ENCODE peak calls at places on chromosomes 11 and 22, in ten cellular contexts. K is PC-3, Q is heart left ventricle, Z is lower lobe of right lung, O is BE2C, Y is skeletal muscle cell, C is colonic mucosa, V is cardiac fibroblast, M is sigmoid colon, H is HFF-Myc. J is an unnamed sample.

GRCh38 chr11:111811445-111811844 is 45.3 kb upstream of the PPP2R1B start:
- DNase-seq in O (no peak), H (no peak), Q (no peak), C (no peak), V (no peak), Z (no peak), Y (no peak), K (no peak), M (no peak), J (no peak)

GRCh38 chr11:108364159-108364558 is 103.2 kb downstream of the C11orf65 start:
- DNase-seq in Z (no peak), V (no peak), C (no peak), O (no peak), M (no peak), Y (no peak), Q (no peak), H (no peak), K (peak; percentile 62), J (peak; percentile 15)

GRCh38 chr22:47154621-47155081 is 392.2 kb downstream of the TBC1D22A start:
- DNase-seq in Q (peak; percentile 72), Z (no peak), K (peak; percentile 72), H (no peak), O (peak; percentile 64), M (peak; percentile 77), V (peak; percentile 81), Y (peak; percentile 9), C (no peak), J (peak; percentile 59)

GRCh38 chr11:115470928-115471327 is 33.3 kb downstream of the CADM1 start:
- DNase-seq in Q (no peak), K (no peak), Z (no peak), M (no peak), C (no peak), H (no peak), V (no peak), Y (no peak), O (no peak), J (no peak)

GRCh38 chr11:102831709-102832492 is 11.5 kb downstream of the MMP3 start:
- DNase-seq in H (peak; percentile 24), C (no peak), O (no peak), Q (no peak), K (no peak), Y (no peak), Z (no peak), V (no peak), M (no peak), J (peak; percentile 29)

GRCh38 chr22:30143265-30143664 is 63.0 kb downstream of the HORMAD2 start:
- DNase-seq in K (no peak), Z (no peak), C (no peak), O (no peak), M (no peak), H (no peak), Y (no peak), V (no peak), Q (no peak), J (no peak)

GRCh38 chr22:26461188-26461810 is 22.3 kb downstream of the HPS4 start:
- DNase-seq in M (no peak), C (peak; percentile 63), Q (peak; percentile 53), H (no peak), O (peak; percentile 87), K (peak; percentile 50), V (peak; percentile 43), Y (no peak), Z (peak; percentile 58), J (no peak)

GRCh38 chr22:19524170-19525115 is at the start of gene CLDN5:
- DNase-seq in Y (no peak), Q (peak; percentile 70), K (no peak), M (no peak), Z (peak; percentile 60), O (no peak), V (peak; percentile 36), H (no peak), C (no peak), J (peak; percentile 40)

GRCh38 chr11:115759622-115760527 is 255.7 kb upstream of the CADM1 start:
- DNase-seq in C (no peak), O (peak; percentile 30), H (no peak), M (peak; percentile 68), Y (no peak), K (no peak), Z (peak; percentile 55), Q (peak; percentile 47), V (peak; percentile 3), J (no peak)

GRCh38 chr22:19419464-19420178 is 11.9 kb downstream of the HIRA start:
- DNase-seq in K (no peak), H (no peak), V (peak; percentile 13), Q (no peak), Y (no peak), C (no peak), O (no peak), M (no peak), Z (no peak), J (no peak)

GRCh38 chr22:33519974-33520903 is 400.0 kb downstream of the LARGE1 start:
- DNase-seq in Z (no peak), K (no peak), Q (no peak), M (no peak), V (no peak), C (no peak), O (no peak), Y (no peak), H (no peak), J (no peak)

GRCh38 chr11:44082645-44083044 is 12.8 kb upstream of the EXT2 start:
- DNase-seq in H (no peak), Y (no peak), Q (no peak), M (no peak), C (no peak), Z (no peak), K (no peak), V (no peak), O (no peak), J (no peak)

GRCh38 chr11:94151903-94152677 is 23.4 kb downstream of the PANX1 start:
- DNase-seq in Q (peak; percentile 73), O (peak; percentile 72), Y (no peak), V (peak; percentile 61), Z (no peak), M (no peak), K (peak; percentile 96), H (peak; percentile 75), C (no peak), J (peak; percentile 88)

GRCh38 chr11:23704183-23704582 is 792.7 kb upstream of the LUZP2 start:
- DNase-seq in Q (no peak), C (no peak), O (no peak), M (no peak), Z (no peak), K (no peak), Y (no peak), H (no peak), V (no peak), J (no peak)

GRCh38 chr11:96149743-96150555 is 193.0 kb downstream of the MAML2 start:
- DNase-seq in K (peak; percentile 77), V (peak; percentile 58), O (no peak), Z (no peak), H (no peak), M (no peak), Q (no peak), Y (peak; percentile 70), C (no peak), J (peak; percentile 83)

GRCh38 chr11:35590412-35590811 is 27.8 kb upstream of the FJX1 start:
- DNase-seq in O (no peak), Z (no peak), V (peak; percentile 21), M (no peak), C (no peak), K (peak; percentile 61), H (no peak), Y (no peak), Q (no peak), J (peak; percentile 81)

GRCh38 chr22:43433904-43434600 is 22.2 kb downstream of the MPPED1 start:
- DNase-seq in O (no peak), Y (no peak), Q (no peak), V (no peak), Z (no peak), M (peak; percentile 43), K (no peak), H (no peak), C (no peak), J (no peak)

GRCh38 chr11:68047437-68048290 is 8.8 kb downstream of the TCIRG1 start:
- DNase-seq in V (no peak), Z (no peak), M (peak; percentile 56), C (no peak), Y (no peak), Q (no peak), K (no peak), O (peak; percentile 10), H (no peak), J (no peak)

GRCh38 chr11:36035999-36036398 is 92.1 kb downstream of the LDLRAD3 start:
- DNase-seq in Q (no peak), H (no peak), Y (no peak), Z (peak; percentile 43), K (no peak), C (no peak), V (no peak), M (no peak), O (no peak), J (no peak)

GRCh38 chr11:109946322-109946846 is 146.8 kb upstream of the ZC3H12C start:
- DNase-seq in C (peak; percentile 90), Q (peak; percentile 81), Z (peak; percentile 88), Y (peak; percentile 92), K (peak; percentile 98), H (peak; percentile 84), M (peak; percentile 89), O (peak; percentile 71), V (peak; percentile 98), J (peak; percentile 91)
- H3K4me3 ChIP-seq in C (peak overlapping the region; percentile 10), Q (peak overlapping the region; percentile 49), Z (peak overlapping the region; percentile 32), Y (peak overlapping the region; percentile 26), K (peak overlapping the region; percentile 53), H (no peak overlapping the region), M (peak overlapping the region; percentile 20), O (peak overlapping the region; percentile 3), V (peak overlapping the region; percentile 32), J (peak overlapping the region; percentile 42)

GRCh38 chr11:205221-206001 is 1.8 kb downstream of the BET1L start:
- DNase-seq in V (no peak), Q (no peak), K (no peak), M (peak; percentile 58), Y (no peak), Z (peak; percentile 43), C (peak; percentile 17), O (no peak), H (no peak), J (no peak)
- H3K4me3 ChIP-seq in V (peak overlapping the region; percentile 97), Q (peak overlapping the region; percentile 93), K (peak overlapping the region; percentile 91), M (no peak overlapping the region), Y (peak overlapping the region; percentile 99), Z (peak overlapping the region; percentile 74), C (peak overlapping the region; percentile 99), O (no peak overlapping the region), H (peak overlapping the region; percentile 70), J (peak overlapping the region; percentile 94)

DNA sequence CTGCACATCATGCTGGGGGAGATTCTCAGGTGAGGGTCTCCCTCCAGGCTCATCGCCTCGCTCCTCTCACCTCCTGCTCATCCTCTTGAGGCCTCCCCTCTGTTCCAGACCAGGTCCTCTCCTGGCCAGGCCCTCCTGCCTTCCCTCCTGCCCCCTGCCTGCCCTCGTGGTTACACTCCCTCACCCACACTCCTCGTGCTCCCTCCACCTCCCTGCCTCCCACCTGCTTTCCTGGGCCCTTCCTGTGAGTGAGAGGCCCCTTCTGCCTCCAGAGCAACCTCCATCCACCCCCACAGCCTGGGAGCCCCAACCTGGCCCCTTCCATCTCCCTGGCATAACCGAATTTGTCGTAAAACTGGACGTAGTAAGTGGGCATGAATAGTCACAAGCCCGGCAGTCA is 4.5 kb downstream of the APOBEC3G start:
- DNase-seq in Q (no peak), K (no peak), Z (peak; percentile 27), O (no peak), C (no peak), Y (no peak), H (no peak), V (no peak), M (no peak), J (no peak)
- H3K4me3 ChIP-seq in Q (no peak overlapping the region), K (no peak overlapping the region), Z (no peak overlapping the region), O (no peak overlapping the region), C (no peak overlapping the region), Y (no peak overlapping the region), H (no peak overlapping the region), V (no peak overlapping the region), M (no peak overlapping the region), J (no peak overlapping the region)

GRCh38 chr11:65118097-65118837 is 766 bp upstream of the ZNHIT2 start:
- DNase-seq in Q (no peak), H (no peak), V (no peak), Y (no peak), Z (no peak), O (no peak), C (no peak), K (no peak), M (peak; percentile 52), J (no peak)
- H3K4me3 ChIP-seq in Q (peak overlapping the region; percentile 83), H (no peak overlapping the region), V (no peak overlapping the region), Y (no peak overlapping the region), Z (no peak overlapping the region), O (no peak overlapping the region), C (no peak overlapping the region), K (no peak overlapping the region), M (no peak overlapping the region), J (no peak overlapping the region)

J was measured in foreskin fibroblast.